ENCODE peak calls at places on chromosomes 16 and 17, in four cellular contexts. T, O, U and M are unnamed samples.

GRCh38 chr16:79298476-79299153 is 301.9 kb downstream of the MAF start:
- DNase-seq in T (no peak), O (no peak), U (no peak), M (no peak)

GRCh38 chr16:35734728-35735402 is 2275.5 kb downstream of the TP53TG3F start:
- DNase-seq in T (no peak), O (no peak), U (no peak), M (no peak)

GRCh38 chr16:58461056-58461455 is 38.9 kb upstream of the NDRG4 start:
- DNase-seq in T (no peak), O (no peak), U (no peak), M (no peak)

GRCh38 chr16:856811-857210 is 56.3 kb upstream of the GNG13 start:
- DNase-seq in T (no peak), O (no peak), U (no peak), M (no peak)

GRCh38 chr17:29376667-29377268 is 13.4 kb upstream of the TAOK1 start:
- DNase-seq in T (peak), O (no peak), U (peak), M (no peak)

GRCh38 chr17:73069164-73069774 is 23.2 kb downstream of the SLC39A11 start:
- DNase-seq in T (no peak), O (peak), U (no peak), M (no peak)

GRCh38 chr17:72719206-72719581 is 373.3 kb downstream of the SLC39A11 start:
- DNase-seq in T (no peak), O (no peak), U (no peak), M (no peak)

GRCh38 chr16:82639666-82640336 is 13.0 kb downstream of the CDH13 start:
- DNase-seq in T (peak), O (no peak), U (peak), M (no peak)

GRCh38 chr16:70430667-70431536 is 8.0 kb downstream of the ST3GAL2 start:
- DNase-seq in T (no peak), O (no peak), U (no peak), M (peak)

GRCh38 chr17:61485067-61485775 is 33.0 kb downstream of the TBX4 start:
- DNase-seq in T (no peak), O (no peak), U (no peak), M (no peak)